ENCODE peak calls at places on chromosome 21, in four cellular contexts. X is H9, R is IMR-90, B is neuronal stem cell. S is an unnamed sample.

GRCh38 chr21:32826317-32827167 is 55.0 kb upstream of the PAXBP1 start:
- DNase-seq in R (peak; percentile 63), X (peak; percentile 57), B (no peak), S (no peak)

GRCh38 chr21:25214676-25215075 is 392.6 kb downstream of the MRPL39 start:
- DNase-seq in B (no peak), X (no peak), R (no peak), S (no peak)

GRCh38 chr21:35349378-35350080 is 300.4 kb upstream of the RUNX1 start:
- DNase-seq in B (no peak), X (no peak), R (peak; percentile 71), S (no peak)

GRCh38 chr21:39006653-39007417 is 176.4 kb downstream of the PSMG1 start:
- DNase-seq in B (no peak), R (no peak), X (no peak), S (no peak)

GRCh38 chr21:34052171-34052570 is 21.2 kb upstream of the MRPS6 start:
- DNase-seq in B (no peak), R (no peak), X (no peak), S (no peak)

GRCh38 chr21:27132270-27132669 is 165.4 kb upstream of the ADAMTS5 start:
- DNase-seq in X (no peak), B (no peak), R (peak; percentile 67), S (no peak)

GRCh38 chr21:33069994-33070811 is at the start of gene OLIG1:
- DNase-seq in X (peak; percentile 82), B (peak; percentile 44), R (peak; percentile 10), S (peak; percentile 87)

GRCh38 chr21:41926068-41926806 is 27.6 kb downstream of the C2CD2 start:
- DNase-seq in X (no peak), B (no peak), R (peak; percentile 66), S (no peak)

GRCh38 chr21:39381009-39381408 is 32.1 kb upstream of the HMGN1 start:
- DNase-seq in R (no peak), B (no peak), X (no peak), S (no peak)

GRCh38 chr21:35573472-35574389 is 486.6 kb downstream of the SETD4 start:
- DNase-seq in X (no peak), R (peak; percentile 69), B (no peak), S (no peak)

GRCh38 chr21:44931501-44932365 is 8.1 kb upstream of the SLX9 start:
- DNase-seq in R (no peak), X (no peak), B (no peak), S (no peak)

GRCh38 chr21:27314096-27314495 is 347.2 kb upstream of the ADAMTS5 start:
- DNase-seq in B (no peak), R (no peak), X (no peak), S (no peak)

GRCh38 chr21:43687566-43688395 is 28.4 kb downstream of the RRP1B start:
- DNase-seq in B (no peak), X (no peak), R (no peak), S (no peak)

GRCh38 chr21:27741736-27742135 is 774.8 kb upstream of the ADAMTS5 start:
- DNase-seq in X (no peak), B (no peak), R (no peak), S (no peak)

GRCh38 chr21:32368386-32368785 is 24.4 kb downstream of the URB1 start:
- DNase-seq in B (no peak), R (peak; percentile 66), X (no peak), S (no peak)

GRCh38 chr21:41326414-41327080 is 9.9 kb downstream of the FAM3B start:
- DNase-seq in B (no peak), R (no peak), X (no peak), S (no peak)

GRCh38 chr21:34614443-34614692 is 545 bp downstream of the RCAN1 start:
- DNase-seq in X (no peak), R (no peak), B (no peak), S (no peak)

GRCh38 chr21:41363370-41364270 is 1.8 kb downstream of the MX2 start:
- DNase-seq in X (no peak), R (no peak), B (no peak), S (no peak)

GRCh38 chr21:14876464-14876863 is 188.3 kb downstream of the NRIP1 start:
- DNase-seq in R (no peak), B (no peak), X (no peak), S (no peak)

GRCh38 chr21:26449161-26449560 is 123.9 kb downstream of the CYYR1 start:
- DNase-seq in X (no peak), R (peak; percentile 43), B (no peak), S (no peak)

GRCh38 chr21:41783476-41784150 is 16.8 kb upstream of the RIPK4 start:
- DNase-seq in R (no peak), B (no peak), X (no peak), S (no peak)

GRCh38 chr21:33395866-33396265 is 7.3 kb upstream of the IFNGR2 start:
- DNase-seq in R (peak; percentile 59), B (no peak), X (no peak), S (no peak)

GRCh38 chr21:42513151-42513984 is at the start of gene SLC37A1:
- DNase-seq in B (no peak), X (peak; percentile 65), R (no peak), S (peak; percentile 78)

GRCh38 chr21:18117116-18117515 is 127.5 kb upstream of the CHODL start:
- DNase-seq in B (no peak), R (no peak), X (no peak), S (no peak)

GRCh38 chr21:31117046-31117916 is 79.0 kb upstream of the KRTAP19-8 start:
- DNase-seq in X (no peak), B (no peak), R (peak; percentile 86), S (no peak)

GRCh38 chr21:41921089-41921819 is 32.6 kb downstream of the C2CD2 start:
- DNase-seq in B (no peak), X (no peak), R (no peak), S (no peak)

GRCh38 chr21:44334637-44335030 is 4.6 kb downstream of the CFAP410 start:
- DNase-seq in B (no peak), X (no peak), R (no peak), S (no peak)

GRCh38 chr21:39083377-39084008 is 99.8 kb downstream of the PSMG1 start:
- DNase-seq in R (no peak), B (no peak), X (no peak), S (no peak)

GRCh38 chr21:26070822-26071425 is 99.6 kb downstream of the APP start:
- DNase-seq in X (no peak), R (peak; percentile 45), B (no peak), S (no peak)

GRCh38 chr21:20330652-20331051 is 667.6 kb upstream of the NCAM2 start:
- DNase-seq in X (no peak), R (no peak), B (no peak), S (no peak)

GRCh38 chr21:31158789-31159581 is 120.7 kb upstream of the KRTAP19-8 start:
- DNase-seq in R (peak; percentile 26), B (no peak), X (no peak), S (no peak)

GRCh38 chr21:37916795-37917142 is 512 bp upstream of the KCNJ6 start:
- DNase-seq in B (peak; percentile 43), R (no peak), X (peak; percentile 83), S (peak; percentile 89)

GRCh38 chr21:37914211-37914900 is 1.9 kb downstream of the KCNJ6 start:
- DNase-seq in X (peak; percentile 84), R (peak; percentile 22), B (peak; percentile 69), S (no peak)

GRCh38 chr21:37915516-37915915 is 741 bp downstream of the KCNJ6 start:
- DNase-seq in X (peak; percentile 43), B (no peak), R (no peak), S (peak; percentile 65)

GRCh38 chr21:37917612-37918011 is 1.4 kb upstream of the KCNJ6 start:
- DNase-seq in R (peak; percentile 87), X (no peak), B (no peak), S (no peak)

DNA sequence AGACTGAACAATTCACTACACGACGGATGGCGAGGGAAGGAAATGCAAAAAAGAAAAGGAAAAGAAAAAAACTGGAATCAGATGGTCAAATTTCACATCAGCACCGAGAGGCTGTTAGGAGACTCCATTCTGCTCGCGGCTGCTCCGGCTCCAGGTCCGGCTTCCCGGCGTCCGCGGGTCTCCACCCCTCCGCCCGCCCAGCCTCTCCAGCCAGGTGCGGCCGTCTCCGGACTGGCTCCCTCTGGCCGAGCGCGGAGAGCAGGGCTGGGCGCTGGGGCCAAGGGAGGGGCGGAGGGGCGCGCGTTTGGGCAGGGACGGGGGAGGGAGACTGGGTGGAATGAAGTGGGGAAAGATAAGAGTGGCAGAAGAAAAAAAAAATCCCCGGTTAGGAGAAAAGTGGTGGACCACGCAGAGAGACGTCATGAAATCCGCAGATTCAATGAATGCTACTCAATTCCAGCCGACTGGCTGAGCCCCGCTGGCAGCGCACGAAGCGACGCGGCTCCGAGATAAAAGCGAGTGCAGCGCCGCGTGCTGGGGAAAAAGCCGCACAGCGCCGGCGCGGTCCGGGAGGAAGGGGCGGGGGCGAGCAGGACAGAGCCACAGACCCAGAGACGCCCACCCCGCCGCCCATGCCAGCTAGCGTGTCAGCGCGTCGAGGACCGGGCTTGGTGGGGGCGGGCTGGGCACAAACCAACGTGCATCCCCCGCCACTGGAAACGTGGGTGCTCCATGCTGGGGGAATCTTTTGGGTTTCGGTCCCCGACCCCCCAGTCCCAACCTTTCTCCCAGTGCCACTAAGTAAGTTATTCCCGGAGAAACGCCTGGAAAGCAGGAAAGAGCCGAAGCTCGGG is at the start of gene KCNJ6:
- DNase-seq in B (peak; percentile 77), X (peak; percentile 87), R (peak; percentile 52), S (peak; percentile 91)
- H3K23ac ChIP-seq in B (peak within 1 kb of the TSS; percentile 80), X (no peak within 1 kb of the TSS), R (peak within 1 kb of the TSS; percentile 40), S (no peak within 1 kb of the TSS)

DNA sequence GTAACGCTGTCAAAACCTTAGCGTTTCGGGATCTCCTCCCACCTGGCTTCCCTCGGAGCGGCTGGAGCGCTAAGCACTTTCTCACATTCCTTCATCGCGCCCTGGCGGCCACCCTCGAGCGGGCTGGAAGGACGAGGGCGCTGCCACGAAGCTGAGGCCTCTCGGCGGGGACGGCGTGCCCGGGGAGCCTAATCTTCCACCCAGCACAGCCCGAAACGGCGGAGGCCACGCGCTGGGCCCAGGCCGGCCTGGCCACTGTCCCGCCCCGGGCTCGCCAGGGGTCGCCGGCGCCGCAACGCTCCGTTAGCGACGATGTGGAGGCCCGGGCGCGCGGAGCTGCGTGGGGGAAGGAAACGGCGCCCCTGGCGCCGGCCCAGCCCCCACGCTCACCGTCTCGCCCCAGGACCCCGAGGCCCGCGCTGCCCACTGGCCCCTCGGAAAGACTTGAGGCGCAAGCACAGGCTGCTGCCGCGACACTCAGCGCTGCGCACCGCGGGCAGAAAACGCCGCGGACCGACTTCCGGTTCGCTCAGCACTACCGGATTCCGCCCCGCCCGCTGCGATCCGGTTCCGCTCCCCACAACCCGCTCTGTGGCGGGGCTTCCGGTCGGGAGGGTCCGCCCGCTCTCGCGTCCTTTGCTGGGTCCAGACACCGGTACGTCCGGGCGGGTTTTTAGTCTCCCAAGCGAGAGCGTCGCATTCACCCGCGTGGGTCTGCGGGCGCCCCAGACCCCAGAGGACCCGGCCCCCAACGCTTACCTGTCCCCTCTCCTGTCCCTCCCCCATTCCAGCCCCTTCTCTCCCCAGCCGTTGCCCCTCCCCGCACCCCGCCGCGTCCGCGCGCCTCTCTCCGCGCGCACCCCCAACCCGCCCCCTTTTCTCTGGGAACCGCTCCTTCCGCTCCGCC is at the start of gene YBEY:
- DNase-seq in X (peak; percentile 94), B (peak; percentile 87), R (peak; percentile 91), S (peak; percentile 72)
- H3K23ac ChIP-seq in X (no peak within 1 kb of the TSS), B (peak within 1 kb of the TSS; percentile 99), R (peak within 1 kb of the TSS; percentile 53), S (no peak within 1 kb of the TSS)

GRCh38 chr21:16597768-16598167 is 868.0 kb downstream of the USP25 start:
- DNase-seq in B (no peak), X (no peak), R (no peak), S (no peak)
- H3K23ac ChIP-seq in B (no peak overlapping the region), X (no peak overlapping the region), R (no peak overlapping the region), S (no peak overlapping the region)

DNA sequence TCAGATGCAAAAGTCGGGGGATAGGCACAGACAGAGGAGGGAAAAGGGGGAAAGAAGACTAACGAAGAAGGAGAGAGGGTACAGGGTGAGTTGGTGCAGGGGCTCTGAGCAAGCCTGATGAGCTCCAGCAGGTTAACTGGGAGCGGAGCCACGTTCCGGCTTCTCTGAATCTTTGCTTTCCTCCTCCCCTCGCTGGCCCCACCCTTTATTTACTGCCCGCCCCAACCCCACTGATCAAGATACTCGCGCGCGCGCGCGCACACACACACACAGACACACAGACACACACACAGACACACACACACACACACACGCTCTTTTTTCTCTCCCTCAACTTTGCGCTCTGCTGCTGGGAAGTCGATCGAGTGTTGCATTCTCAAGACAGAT is at the start of gene GRIK1:
- DNase-seq in B (peak; percentile 37), X (peak; percentile 46), R (no peak), S (no peak)
- H3K23ac ChIP-seq in B (peak within 1 kb of the TSS; percentile 81), X (no peak within 1 kb of the TSS), R (no peak within 1 kb of the TSS), S (no peak within 1 kb of the TSS)